ENCODE peak calls at places on chromosomes 3 and 15, in four cellular contexts. One of them, this sample, is unnamed.
A peak's percentile ranks its signal among the peaks of the same experiment; 100 is the strongest.

GRCh38 chr3:50272911-50273688 is 4.2 kb downstream of the SEMA3B start:
- DNase-seq in progenitor cell of endocrine pancreas: peak; percentile 93
- DNase-seq in T1000: peak; percentile 77
- DNase-seq in iPS DF 19.7: no peak
- DNase-seq in this sample: peak; percentile 74

GRCh38 chr3:101646726-101647125 is 30.2 kb downstream of the ZBTB11 start:
- DNase-seq in progenitor cell of endocrine pancreas: no peak
- DNase-seq in T1000: no peak
- DNase-seq in iPS DF 19.7: no peak
- DNase-seq in this sample: no peak

GRCh38 chr3:71111784-71112440 is 471.6 kb downstream of the FOXP1 start:
- DNase-seq in progenitor cell of endocrine pancreas: no peak
- DNase-seq in T1000: peak; percentile 28
- DNase-seq in iPS DF 19.7: no peak
- DNase-seq in this sample: peak; percentile 77

GRCh38 chr3:155805204-155805801 is 775 bp downstream of the C3orf33 start:
- DNase-seq in progenitor cell of endocrine pancreas: no peak
- DNase-seq in T1000: no peak
- DNase-seq in iPS DF 19.7: no peak
- DNase-seq in this sample: no peak

GRCh38 chr15:98943609-98944111 is 63.9 kb downstream of the PGPEP1L start:
- DNase-seq in progenitor cell of endocrine pancreas: no peak
- DNase-seq in T1000: no peak
- DNase-seq in iPS DF 19.7: no peak
- DNase-seq in this sample: peak; percentile 12

GRCh38 chr15:101470548-101471239 is 18.8 kb downstream of the PCSK6 start:
- DNase-seq in progenitor cell of endocrine pancreas: no peak
- DNase-seq in T1000: no peak
- DNase-seq in iPS DF 19.7: no peak
- DNase-seq in this sample: no peak

GRCh38 chr3:5053021-5053831 is 68.9 kb upstream of the ARL8B start:
- DNase-seq in progenitor cell of endocrine pancreas: no peak
- DNase-seq in T1000: no peak
- DNase-seq in iPS DF 19.7: no peak
- DNase-seq in this sample: no peak

GRCh38 chr3:113560265-113560664 is 27.9 kb downstream of the SIDT1 start:
- DNase-seq in progenitor cell of endocrine pancreas: no peak
- DNase-seq in T1000: no peak
- DNase-seq in iPS DF 19.7: no peak
- DNase-seq in this sample: no peak

GRCh38 chr3:98038241-98038640 is 3.1 kb upstream of the GABRR3 start:
- DNase-seq in progenitor cell of endocrine pancreas: no peak
- DNase-seq in T1000: no peak
- DNase-seq in iPS DF 19.7: no peak
- DNase-seq in this sample: no peak

GRCh38 chr3:196431193-196432136 is 762 bp downstream of the UBXN7 start:
- DNase-seq in progenitor cell of endocrine pancreas: peak; percentile 22
- DNase-seq in T1000: no peak
- DNase-seq in iPS DF 19.7: no peak
- DNase-seq in this sample: peak; percentile 48

GRCh38 chr3:50575372-50575771 is 6.0 kb downstream of the HEMK1 start:
- DNase-seq in progenitor cell of endocrine pancreas: no peak
- DNase-seq in T1000: no peak
- DNase-seq in iPS DF 19.7: no peak
- DNase-seq in this sample: no peak

GRCh38 chr3:30457081-30457480 is 149.3 kb upstream of the TGFBR2 start:
- DNase-seq in progenitor cell of endocrine pancreas: no peak
- DNase-seq in T1000: no peak
- DNase-seq in iPS DF 19.7: no peak
- DNase-seq in this sample: no peak

GRCh38 chr15:90055182-90055581 is 47.1 kb downstream of the IDH2 start:
- DNase-seq in progenitor cell of endocrine pancreas: no peak
- DNase-seq in T1000: no peak
- DNase-seq in iPS DF 19.7: no peak
- DNase-seq in this sample: no peak

GRCh38 chr3:83226751-83227150 is 1465.3 kb upstream of the GBE1 start:
- DNase-seq in progenitor cell of endocrine pancreas: no peak
- DNase-seq in T1000: no peak
- DNase-seq in iPS DF 19.7: no peak
- DNase-seq in this sample: no peak

GRCh38 chr3:42032693-42033349 is 58.3 kb upstream of the TRAK1 start:
- DNase-seq in progenitor cell of endocrine pancreas: no peak
- DNase-seq in T1000: peak; percentile 62
- DNase-seq in iPS DF 19.7: no peak
- DNase-seq in this sample: peak; percentile 68

GRCh38 chr3:61627768-61628185 is 66.4 kb downstream of the PTPRG start:
- DNase-seq in progenitor cell of endocrine pancreas: no peak
- DNase-seq in T1000: peak; percentile 57
- DNase-seq in iPS DF 19.7: no peak
- DNase-seq in this sample: peak; percentile 78

GRCh38 chr3:78894787-78895186 is 873.0 kb downstream of the ROBO1 start:
- DNase-seq in progenitor cell of endocrine pancreas: no peak
- DNase-seq in T1000: no peak
- DNase-seq in iPS DF 19.7: no peak
- DNase-seq in this sample: no peak